ENCODE peak calls at places on chromosomes 4 and X, in six cellular contexts. G, L, J, M, H and U are unnamed samples.

GRCh38 chrX:281166-281999 is at the start of gene PLCXD1:
- DNase-seq in G (no peak), L (peak), J (peak), M (peak), H (no peak), U (peak)

GRCh38 chr4:3399277-3400194 is 42.2 kb upstream of the HGFAC start:
- DNase-seq in G (no peak), L (peak), J (no peak), M (no peak), H (no peak), U (no peak)

GRCh38 chrX:105282077-105282476 is 61.6 kb upstream of the TEX13A start:
- DNase-seq in G (no peak), L (no peak), J (no peak), M (no peak), H (no peak), U (no peak)

GRCh38 chr4:4609622-4610334 is 67.9 kb upstream of the STX18 start:
- DNase-seq in G (no peak), L (no peak), J (no peak), M (no peak), H (no peak), U (no peak)

GRCh38 chrX:75067931-75068330 is 88.2 kb downstream of the ABCB7 start:
- DNase-seq in G (no peak), L (no peak), J (no peak), M (no peak), H (no peak), U (no peak)

GRCh38 chrX:30893206-30893605 is 4.2 kb upstream of the TAB3 start:
- DNase-seq in G (no peak), L (no peak), J (no peak), M (no peak), H (peak), U (no peak)

GRCh38 chr4:169802871-169803270 is 45.1 kb upstream of the HPF1 start:
- DNase-seq in G (no peak), L (no peak), J (no peak), M (no peak), H (no peak), U (no peak)

GRCh38 chrX:66638591-66639500 is at the start of gene EDA2R:
- DNase-seq in G (no peak), L (peak), J (peak), M (peak), H (no peak), U (peak)

GRCh38 chr4:7420661-7421040 is 14.1 kb downstream of the PSAPL1 start:
- DNase-seq in G (no peak), L (no peak), J (no peak), M (no peak), H (no peak), U (no peak)

GRCh38 chrX:134764202-134764785 is 106.0 kb upstream of the PLAC1 start:
- DNase-seq in G (peak), L (peak), J (no peak), M (no peak), H (no peak), U (peak)

GRCh38 chrX:1031521-1032430 is 180.7 kb downstream of the CRLF2 start:
- DNase-seq in G (no peak), L (no peak), J (no peak), M (no peak), H (no peak), U (no peak)

GRCh38 chr4:41366911-41367517 is 110.3 kb downstream of the UCHL1 start:
- DNase-seq in G (no peak), L (no peak), J (no peak), M (no peak), H (no peak), U (no peak)

GRCh38 chr4:8029689-8030088 is 90.0 kb upstream of the AFAP1 start:
- DNase-seq in G (no peak), L (no peak), J (no peak), M (no peak), H (peak), U (no peak)

GRCh38 chr4:68447201-68447600 is at the start of gene TMPRSS11E:
- DNase-seq in G (no peak), L (no peak), J (no peak), M (no peak), H (no peak), U (no peak)

GRCh38 chrX:130039847-130040246 is 57.4 kb downstream of the BCORL1 start:
- DNase-seq in G (no peak), L (no peak), J (no peak), M (no peak), H (no peak), U (no peak)

GRCh38 chr4:24837781-24838180 is 42.4 kb downstream of the SOD3 start:
- DNase-seq in G (no peak), L (no peak), J (no peak), M (no peak), H (no peak), U (no peak)

GRCh38 chr4:155777971-155778710 is 19.3 kb downstream of the GUCY1B1 start:
- DNase-seq in G (no peak), L (no peak), J (no peak), M (no peak), H (no peak), U (no peak)

GRCh38 chr4:185933078-185933581 is 121.1 kb upstream of the SORBS2 start:
- DNase-seq in G (no peak), L (no peak), J (no peak), M (no peak), H (no peak), U (no peak)

GRCh38 chr4:109014593-109015412 is 251.9 kb upstream of the ETNPPL start:
- DNase-seq in G (no peak), L (no peak), J (no peak), M (no peak), H (no peak), U (no peak)

GRCh38 chrX:389021-389441 is 2.3 kb upstream of the PPP2R3B start:
- DNase-seq in G (no peak), L (no peak), J (no peak), M (peak), H (no peak), U (no peak)

GRCh38 chr4:173121044-173121685 is 47.4 kb upstream of the GALNT7 start:
- DNase-seq in G (no peak), L (peak), J (no peak), M (no peak), H (peak), U (no peak)

GRCh38 chr4:72031868-72032619 is at the start of gene NPFFR2:
- DNase-seq in G (no peak), L (no peak), J (peak), M (no peak), H (peak), U (peak)

GRCh38 chr4:1760521-1761001 is 32.5 kb upstream of the FGFR3 start:
- DNase-seq in G (no peak), L (peak), J (no peak), M (no peak), H (no peak), U (no peak)

GRCh38 chrX:50700921-50701320 is 113.1 kb downstream of the SHROOM4 start:
- DNase-seq in G (no peak), L (no peak), J (peak), M (no peak), H (no peak), U (no peak)

GRCh38 chrX:123357941-123358340 is 173.9 kb downstream of the GRIA3 start:
- DNase-seq in G (no peak), L (no peak), J (no peak), M (no peak), H (no peak), U (no peak)

GRCh38 chr4:182881928-182882327 is 35.3 kb downstream of the DCTD start:
- DNase-seq in G (no peak), L (no peak), J (no peak), M (no peak), H (no peak), U (no peak)

GRCh38 chrX:65587616-65588526 is 53.3 kb upstream of the LAS1L start:
- DNase-seq in G (no peak), L (peak), J (no peak), M (peak), H (peak), U (no peak)

GRCh38 chrX:131068945-131069719 is 11.0 kb downstream of the ARHGAP36 start:
- DNase-seq in G (no peak), L (peak), J (peak), M (no peak), H (no peak), U (peak)

GRCh38 chr4:8374851-8375649 is 65.5 kb downstream of the ACOX3 start:
- DNase-seq in G (no peak), L (no peak), J (no peak), M (peak), H (no peak), U (no peak)

GRCh38 chrX:16796298-16796697 is 10.0 kb downstream of the TXLNG start:
- DNase-seq in G (no peak), L (no peak), J (no peak), M (no peak), H (no peak), U (no peak)

GRCh38 chr4:47442980-47443379 is 20.5 kb downstream of the COMMD8 start:
- DNase-seq in G (no peak), L (no peak), J (no peak), M (peak), H (no peak), U (no peak)

GRCh38 chr4:179695175-179695574 is 2252.9 kb upstream of the AGA start:
- DNase-seq in G (no peak), L (no peak), J (no peak), M (no peak), H (no peak), U (no peak)

DNA sequence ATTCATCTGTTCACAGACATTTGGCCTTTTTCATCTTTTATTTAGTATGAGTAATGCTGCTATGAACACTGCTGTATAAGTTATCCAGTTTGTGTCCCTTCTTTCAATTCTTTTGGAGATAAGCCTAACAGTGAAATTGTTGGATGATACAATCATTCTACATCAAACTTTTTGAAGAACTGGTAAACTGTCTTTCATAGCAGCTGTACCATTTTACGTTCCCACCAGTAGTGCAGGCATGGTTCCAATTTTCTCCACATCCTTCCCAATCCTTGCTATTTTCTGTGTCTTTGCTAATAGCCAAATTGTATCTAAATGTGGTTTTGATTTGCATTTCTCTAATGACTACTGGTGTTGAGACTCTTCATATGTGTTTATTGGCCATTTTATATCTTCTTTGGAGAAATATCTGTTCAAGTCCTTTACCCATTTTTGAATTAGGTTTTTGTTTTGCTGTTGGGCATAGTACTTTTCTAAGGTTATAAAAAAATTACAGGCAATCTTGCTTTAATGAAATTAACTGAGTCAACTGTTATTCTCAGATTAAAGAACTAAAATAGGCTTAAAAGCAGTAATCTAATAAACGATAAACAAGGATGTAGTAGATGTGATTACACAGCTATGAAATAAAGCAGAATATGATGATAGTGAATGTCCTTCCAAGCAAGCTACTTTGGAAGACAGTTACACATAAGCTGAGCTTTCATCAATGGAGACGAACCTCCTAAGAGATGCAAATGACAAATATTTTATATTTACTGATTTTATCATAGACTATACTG is 57.2 kb downstream of the FBXW7 start:
- DNase-seq in G (no peak), L (no peak), J (no peak), M (no peak), H (no peak), U (no peak)
- H3K27ac ChIP-seq in G (no peak), L (no peak), J (no peak), M (no peak), H (no peak), U (no peak)

GRCh38 chr4:83125738-83126141 is 11.2 kb upstream of the PLAC8 start:
- DNase-seq in G (no peak), L (no peak), J (no peak), M (no peak), H (no peak), U (no peak)

GRCh38 chr4:83118869-83119268 is 4.3 kb upstream of the PLAC8 start:
- DNase-seq in G (no peak), L (no peak), J (no peak), M (no peak), H (no peak), U (no peak)

GRCh38 chr4:83115656-83116285 is 1.2 kb upstream of the PLAC8 start:
- DNase-seq in G (no peak), L (no peak), J (no peak), M (no peak), H (no peak), U (no peak)

GRCh38 chr4:83124079-83124780 is 9.7 kb upstream of the PLAC8 start:
- DNase-seq in G (no peak), L (no peak), J (no peak), M (peak), H (no peak), U (no peak)

DNA sequence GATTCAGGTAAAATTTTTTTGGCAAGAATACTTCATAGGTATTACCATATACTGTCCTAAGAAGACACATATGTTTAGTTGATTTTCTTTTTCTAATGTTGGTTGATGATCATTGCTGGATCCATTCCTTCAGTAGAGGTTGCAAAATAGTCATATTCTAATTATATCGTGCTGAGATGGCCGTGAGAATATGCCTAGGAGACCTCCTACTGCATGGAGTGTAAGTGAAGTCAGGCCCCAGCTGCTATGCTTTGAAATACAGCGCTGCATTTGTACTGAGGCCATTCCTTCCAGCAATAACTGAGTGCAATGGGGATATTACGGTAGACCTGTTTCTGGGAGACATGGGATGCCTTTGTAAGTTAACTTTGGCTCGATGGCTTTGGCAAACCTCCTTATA is 6.7 kb upstream of the PLAC8 start:
- DNase-seq in G (no peak), L (no peak), J (no peak), M (no peak), H (no peak), U (no peak)
- H3K27ac ChIP-seq in G (no peak), L (no peak), J (no peak), M (no peak), H (no peak), U (no peak)

GRCh38 chrX:107677501-107677901 is 49.2 kb downstream of the PRPS1 start:
- DNase-seq in G (no peak), L (no peak), J (no peak), M (no peak), H (no peak), U (no peak)

GRCh38 chrX:107675823-107676555 is 47.7 kb downstream of the PRPS1 start:
- DNase-seq in G (no peak), L (no peak), J (no peak), M (no peak), H (no peak), U (no peak)

GRCh38 chrX:107676559-107677378 is 48.5 kb downstream of the PRPS1 start:
- DNase-seq in G (peak), L (peak), J (no peak), M (peak), H (peak), U (no peak)

GRCh38 chrX:107677909-107678308 is 49.6 kb downstream of the PRPS1 start:
- DNase-seq in G (no peak), L (no peak), J (no peak), M (no peak), H (no peak), U (no peak)

GRCh38 chrX:107678957-107679740 is 50.8 kb downstream of the PRPS1 start:
- DNase-seq in G (no peak), L (peak), J (no peak), M (peak), H (no peak), U (no peak)
- H3K27ac ChIP-seq in G (no peak), L (no peak), J (no peak), M (peak), H (no peak), U (no peak)

DNA sequence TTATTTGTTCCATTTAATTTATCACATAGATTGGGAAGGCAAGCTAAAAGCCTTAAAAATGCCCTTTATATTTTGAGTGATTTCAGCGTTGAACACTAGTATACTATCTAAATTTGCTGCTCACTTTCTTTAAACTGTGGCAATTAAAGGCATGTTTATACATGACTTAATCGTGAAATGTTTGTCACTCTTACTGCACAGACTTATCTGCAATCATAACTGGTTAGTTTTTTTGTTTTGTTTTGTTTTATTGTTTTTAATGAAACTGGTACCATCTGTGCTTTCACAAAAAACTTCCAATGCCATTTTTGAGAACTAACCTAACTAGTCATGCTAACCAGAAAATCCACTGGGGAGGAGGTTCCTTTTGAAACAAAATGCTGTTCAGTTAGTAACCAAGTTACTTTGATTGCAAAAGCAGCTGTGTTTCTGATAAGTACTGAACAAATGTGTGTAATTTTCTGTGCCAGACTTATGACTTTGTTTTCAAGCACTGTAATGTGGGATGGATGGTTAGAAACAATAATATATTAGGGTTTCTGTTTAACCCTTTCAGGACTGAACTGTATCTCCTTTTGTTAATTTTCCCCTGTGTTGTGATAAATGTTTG is 56.1 kb downstream of the CCKAR start:
- DNase-seq in G (no peak), L (no peak), J (no peak), M (no peak), H (no peak), U (no peak)
- H3K27ac ChIP-seq in G (no peak), L (no peak), J (no peak), M (no peak), H (no peak), U (no peak)

DNA sequence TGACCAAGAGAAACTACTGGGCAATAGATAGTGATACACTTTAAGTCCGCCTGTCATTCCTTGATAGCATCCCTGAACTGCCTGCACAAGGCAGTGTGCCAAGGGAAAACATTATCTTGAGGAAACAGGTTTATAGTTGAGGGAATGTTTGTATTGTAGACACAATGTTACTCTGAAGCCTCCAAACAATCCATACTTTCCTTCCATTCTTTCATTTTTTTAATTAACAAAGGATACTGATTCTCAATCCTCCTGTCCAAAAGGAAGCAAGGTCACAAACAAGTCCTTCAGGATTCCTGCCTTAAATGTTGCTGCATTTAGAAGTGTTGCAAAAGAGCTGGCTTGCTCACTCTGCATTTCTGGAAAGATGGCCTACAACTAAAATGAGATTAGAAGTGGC is 61.7 kb upstream of the PRSS48 start:
- DNase-seq in G (no peak), L (no peak), J (no peak), M (no peak), H (no peak), U (no peak)
- H3K27ac ChIP-seq in G (no peak), L (no peak), J (no peak), M (no peak), H (no peak), U (no peak)

DNA sequence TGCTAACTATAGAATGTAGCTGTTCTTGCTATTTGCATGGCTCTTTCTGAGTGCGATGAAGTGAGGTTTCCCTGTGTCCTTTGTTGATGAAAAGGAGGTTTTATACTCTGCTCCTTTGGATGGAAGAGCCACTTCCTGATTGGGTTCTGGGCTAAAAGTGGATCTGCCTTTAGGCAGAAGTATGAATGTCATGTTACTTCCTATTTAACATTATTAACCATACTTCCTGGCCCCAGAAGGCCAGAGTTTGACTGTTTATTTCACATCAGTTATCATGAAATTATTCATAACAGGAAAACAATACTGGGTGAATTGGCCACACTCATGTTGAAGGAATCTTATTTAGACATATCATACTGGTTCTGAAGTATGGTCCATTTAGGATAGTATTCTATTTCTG is 386.2 kb downstream of the PCDH7 start:
- DNase-seq in G (no peak), L (no peak), J (no peak), M (no peak), H (no peak), U (no peak)
- H3K27ac ChIP-seq in G (no peak), L (no peak), J (no peak), M (peak), H (no peak), U (no peak)

DNA sequence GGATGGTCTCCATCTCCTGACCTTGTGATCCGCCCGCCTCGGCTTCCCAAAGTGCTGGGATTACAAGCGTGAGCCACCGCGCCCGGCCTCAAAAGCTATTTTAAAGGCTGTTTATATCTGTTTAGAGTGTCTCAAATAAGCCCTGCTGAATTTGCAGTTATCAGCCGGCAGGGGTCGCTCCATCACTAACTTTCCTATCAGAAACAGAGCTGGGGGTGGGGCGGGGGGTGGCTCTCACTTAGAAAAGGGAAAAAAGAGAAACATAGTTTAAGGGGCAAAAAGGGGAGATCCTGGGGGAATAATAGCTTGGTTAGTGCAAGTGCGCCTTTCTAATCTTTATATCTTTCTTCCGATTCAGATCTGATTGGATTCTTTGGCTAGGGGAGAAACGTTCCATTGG is 450.7 kb downstream of the UBE2NL start:
- DNase-seq in G (no peak), L (peak), J (no peak), M (no peak), H (no peak), U (no peak)
- H3K27ac ChIP-seq in G (no peak), L (no peak), J (no peak), M (no peak), H (no peak), U (no peak)

GRCh38 chr4:22532896-22533295 is 17.0 kb upstream of the ADGRA3 start:
- DNase-seq in G (no peak), L (no peak), J (no peak), M (no peak), H (no peak), U (no peak)

GRCh38 chr4:22532117-22532516 is 16.3 kb upstream of the ADGRA3 start:
- DNase-seq in G (no peak), L (no peak), J (no peak), M (no peak), H (no peak), U (no peak)

GRCh38 chr4:22534374-22534773 is 18.5 kb upstream of the ADGRA3 start:
- DNase-seq in G (no peak), L (no peak), J (no peak), M (no peak), H (no peak), U (no peak)

GRCh38 chr4:22531226-22531625 is 15.4 kb upstream of the ADGRA3 start:
- DNase-seq in G (no peak), L (no peak), J (no peak), M (no peak), H (no peak), U (no peak)

GRCh38 chr4:22531638-22532037 is 15.8 kb upstream of the ADGRA3 start:
- DNase-seq in G (no peak), L (no peak), J (no peak), M (no peak), H (no peak), U (no peak)
- H3K27ac ChIP-seq in G (no peak), L (no peak), J (no peak), M (no peak), H (no peak), U (no peak)